ENCODE peak calls at places on chromosomes 7 and 10, in six cellular contexts. One of them, this sample, is unnamed.

GRCh38 chr10:30182191-30183075 is 123.0 kb upstream of the JCAD start:
- DNase-seq in cardiac muscle cell: peak
- DNase-seq in H1: no peak
- DNase-seq in dorsolateral prefrontal cortex: no peak
- DNase-seq in kidney epithelial cell: peak
- DNase-seq in WERI-Rb-1: no peak
- DNase-seq in this sample: no peak

GRCh38 chr10:16968722-16969055 is 151.5 kb upstream of the RSU1 start:
- DNase-seq in WERI-Rb-1: no peak
- DNase-seq in H1: no peak
- DNase-seq in dorsolateral prefrontal cortex: no peak
- DNase-seq in cardiac muscle cell: no peak
- DNase-seq in kidney epithelial cell: no peak
- DNase-seq in this sample: no peak

GRCh38 chr7:16357921-16358320 is 63.4 kb downstream of the CRPPA start:
- DNase-seq in dorsolateral prefrontal cortex: peak
- DNase-seq in H1: no peak
- DNase-seq in cardiac muscle cell: no peak
- DNase-seq in WERI-Rb-1: no peak
- DNase-seq in kidney epithelial cell: no peak
- DNase-seq in this sample: peak

GRCh38 chr10:76082956-76083355 is 651.5 kb downstream of the LRMDA start:
- DNase-seq in kidney epithelial cell: no peak
- DNase-seq in dorsolateral prefrontal cortex: no peak
- DNase-seq in WERI-Rb-1: no peak
- DNase-seq in cardiac muscle cell: peak
- DNase-seq in H1: peak
- DNase-seq in this sample: no peak

GRCh38 chr10:50325449-50326188 is 74.3 kb upstream of the ASAH2 start:
- DNase-seq in H1: no peak
- DNase-seq in dorsolateral prefrontal cortex: no peak
- DNase-seq in WERI-Rb-1: no peak
- DNase-seq in cardiac muscle cell: peak
- DNase-seq in kidney epithelial cell: peak
- DNase-seq in this sample: no peak

GRCh38 chr10:6058677-6059475 is 3.3 kb downstream of the IL2RA start:
- DNase-seq in WERI-Rb-1: no peak
- DNase-seq in H1: no peak
- DNase-seq in dorsolateral prefrontal cortex: no peak
- DNase-seq in cardiac muscle cell: no peak
- DNase-seq in kidney epithelial cell: no peak
- DNase-seq in this sample: no peak

GRCh38 chr7:21967500-21968099 is 21.9 kb upstream of the CDCA7L start:
- DNase-seq in H1: no peak
- DNase-seq in cardiac muscle cell: peak
- DNase-seq in WERI-Rb-1: no peak
- DNase-seq in dorsolateral prefrontal cortex: no peak
- DNase-seq in kidney epithelial cell: no peak
- DNase-seq in this sample: no peak

GRCh38 chr7:120060283-120060682 is 212.7 kb upstream of the KCND2 start:
- DNase-seq in kidney epithelial cell: no peak
- DNase-seq in WERI-Rb-1: no peak
- DNase-seq in H1: no peak
- DNase-seq in cardiac muscle cell: peak
- DNase-seq in dorsolateral prefrontal cortex: no peak
- DNase-seq in this sample: no peak

GRCh38 chr10:97549587-97550322 is 22.8 kb upstream of the ANKRD2 start:
- DNase-seq in dorsolateral prefrontal cortex: peak
- DNase-seq in cardiac muscle cell: no peak
- DNase-seq in H1: no peak
- DNase-seq in WERI-Rb-1: peak
- DNase-seq in kidney epithelial cell: no peak
- DNase-seq in this sample: peak

GRCh38 chr7:26508481-26508880 is 216.8 kb downstream of the SNX10 start:
- DNase-seq in dorsolateral prefrontal cortex: no peak
- DNase-seq in cardiac muscle cell: no peak
- DNase-seq in kidney epithelial cell: no peak
- DNase-seq in WERI-Rb-1: no peak
- DNase-seq in H1: no peak
- DNase-seq in this sample: no peak

GRCh38 chr10:116880716-116881440 is 31.6 kb downstream of the ENO4 start:
- DNase-seq in kidney epithelial cell: no peak
- DNase-seq in WERI-Rb-1: no peak
- DNase-seq in dorsolateral prefrontal cortex: no peak
- DNase-seq in cardiac muscle cell: peak
- DNase-seq in H1: no peak
- DNase-seq in this sample: peak

GRCh38 chr10:104937528-104937927 is 296.4 kb downstream of the SORCS3 start:
- DNase-seq in cardiac muscle cell: no peak
- DNase-seq in H1: no peak
- DNase-seq in kidney epithelial cell: peak
- DNase-seq in dorsolateral prefrontal cortex: no peak
- DNase-seq in WERI-Rb-1: no peak
- DNase-seq in this sample: no peak

GRCh38 chr7:103727982-103728610 is 261.4 kb downstream of the RELN start:
- DNase-seq in H1: no peak
- DNase-seq in kidney epithelial cell: no peak
- DNase-seq in cardiac muscle cell: no peak
- DNase-seq in WERI-Rb-1: no peak
- DNase-seq in dorsolateral prefrontal cortex: no peak
- DNase-seq in this sample: peak

GRCh38 chr10:122236690-122237306 is 34.3 kb upstream of the BTBD16 start:
- DNase-seq in dorsolateral prefrontal cortex: no peak
- DNase-seq in WERI-Rb-1: peak
- DNase-seq in kidney epithelial cell: no peak
- DNase-seq in cardiac muscle cell: no peak
- DNase-seq in H1: no peak
- DNase-seq in this sample: no peak

GRCh38 chr7:23349484-23350157 is 50.5 kb downstream of the MALSU1 start:
- DNase-seq in kidney epithelial cell: no peak
- DNase-seq in WERI-Rb-1: no peak
- DNase-seq in H1: no peak
- DNase-seq in dorsolateral prefrontal cortex: no peak
- DNase-seq in cardiac muscle cell: peak
- DNase-seq in this sample: no peak

GRCh38 chr7:23067271-23067670 is 38.3 kb upstream of the KLHL7 start:
- DNase-seq in H1: no peak
- DNase-seq in kidney epithelial cell: no peak
- DNase-seq in cardiac muscle cell: peak
- DNase-seq in WERI-Rb-1: no peak
- DNase-seq in dorsolateral prefrontal cortex: no peak
- DNase-seq in this sample: no peak

GRCh38 chr7:137342751-137343482 is 616 bp downstream of the PTN start:
- DNase-seq in WERI-Rb-1: no peak
- DNase-seq in kidney epithelial cell: no peak
- DNase-seq in cardiac muscle cell: no peak
- DNase-seq in dorsolateral prefrontal cortex: no peak
- DNase-seq in H1: no peak
- DNase-seq in this sample: no peak

GRCh38 chr7:137342340-137342739 is 1.2 kb downstream of the PTN start:
- DNase-seq in kidney epithelial cell: no peak
- DNase-seq in cardiac muscle cell: no peak
- DNase-seq in dorsolateral prefrontal cortex: no peak
- DNase-seq in WERI-Rb-1: no peak
- DNase-seq in H1: no peak
- DNase-seq in this sample: no peak

GRCh38 chr7:137335814-137336213 is 7.7 kb downstream of the PTN start:
- DNase-seq in H1: no peak
- DNase-seq in cardiac muscle cell: no peak
- DNase-seq in dorsolateral prefrontal cortex: no peak
- DNase-seq in kidney epithelial cell: peak
- DNase-seq in WERI-Rb-1: no peak
- DNase-seq in this sample: no peak

GRCh38 chr7:137343483-137343841 is at the start of gene PTN:
- DNase-seq in dorsolateral prefrontal cortex: peak
- DNase-seq in kidney epithelial cell: no peak
- DNase-seq in H1: peak
- DNase-seq in cardiac muscle cell: peak
- DNase-seq in WERI-Rb-1: peak
- DNase-seq in this sample: peak

GRCh38 chr7:137337902-137338301 is 5.6 kb downstream of the PTN start:
- DNase-seq in cardiac muscle cell: no peak
- DNase-seq in dorsolateral prefrontal cortex: no peak
- DNase-seq in H1: no peak
- DNase-seq in WERI-Rb-1: no peak
- DNase-seq in kidney epithelial cell: no peak
- DNase-seq in this sample: no peak
- TF ChIP-seq CTCF in cardiac muscle cell: no peak
- TF ChIP-seq CTCF in dorsolateral prefrontal cortex: peak
- TF ChIP-seq CTCF in H1: no peak
- TF ChIP-seq CTCF in WERI-Rb-1: peak
- TF ChIP-seq CTCF in kidney epithelial cell: no peak
- TF ChIP-seq CTCF in this sample: no peak

DNA sequence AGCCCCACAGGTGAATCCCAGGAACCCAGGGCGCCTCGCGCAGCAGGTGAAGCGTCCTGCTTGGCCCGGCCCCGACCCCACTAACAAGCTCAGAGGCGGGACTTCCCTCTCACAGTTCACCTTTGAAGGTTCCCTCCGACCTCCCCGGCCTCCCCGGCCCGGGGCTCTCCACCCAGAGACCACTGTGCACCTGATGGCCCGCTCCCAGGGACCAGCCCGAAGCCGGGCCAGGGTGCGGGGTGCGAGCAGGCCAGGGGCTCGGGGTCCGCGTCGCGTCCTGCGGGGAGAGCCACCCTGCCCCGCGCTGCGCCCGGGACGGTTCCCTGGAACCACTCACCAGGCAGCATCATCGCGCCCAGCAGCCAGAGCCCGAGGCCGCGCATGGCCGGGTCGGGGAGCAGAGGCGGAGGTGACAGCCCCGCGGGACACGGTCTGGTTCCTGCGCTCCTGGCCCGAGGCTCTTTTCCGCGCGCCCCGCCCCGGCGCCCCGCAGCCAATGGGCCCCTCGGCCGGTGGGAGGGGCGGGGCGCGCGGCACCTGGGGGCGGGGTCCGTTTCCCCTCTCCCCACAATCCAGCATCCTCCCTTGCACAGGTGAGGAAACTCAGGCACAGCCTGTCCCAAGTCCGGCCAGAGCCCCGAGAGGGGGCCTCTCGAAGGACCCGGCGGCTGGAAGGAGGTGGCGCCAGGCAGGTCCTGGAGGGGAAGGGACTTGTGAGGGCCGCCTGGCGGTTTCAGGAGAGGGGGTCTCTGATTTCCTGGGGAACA is at the start of gene ADAM8:
- DNase-seq in H1: peak
- DNase-seq in dorsolateral prefrontal cortex: no peak
- DNase-seq in WERI-Rb-1: peak
- DNase-seq in kidney epithelial cell: no peak
- DNase-seq in cardiac muscle cell: no peak
- DNase-seq in this sample: peak
- TF ChIP-seq CTCF in H1: no peak
- TF ChIP-seq CTCF in dorsolateral prefrontal cortex: no peak
- TF ChIP-seq CTCF in WERI-Rb-1: no peak
- TF ChIP-seq CTCF in kidney epithelial cell: no peak
- TF ChIP-seq CTCF in cardiac muscle cell: no peak
- TF ChIP-seq CTCF in this sample: no peak

DNA sequence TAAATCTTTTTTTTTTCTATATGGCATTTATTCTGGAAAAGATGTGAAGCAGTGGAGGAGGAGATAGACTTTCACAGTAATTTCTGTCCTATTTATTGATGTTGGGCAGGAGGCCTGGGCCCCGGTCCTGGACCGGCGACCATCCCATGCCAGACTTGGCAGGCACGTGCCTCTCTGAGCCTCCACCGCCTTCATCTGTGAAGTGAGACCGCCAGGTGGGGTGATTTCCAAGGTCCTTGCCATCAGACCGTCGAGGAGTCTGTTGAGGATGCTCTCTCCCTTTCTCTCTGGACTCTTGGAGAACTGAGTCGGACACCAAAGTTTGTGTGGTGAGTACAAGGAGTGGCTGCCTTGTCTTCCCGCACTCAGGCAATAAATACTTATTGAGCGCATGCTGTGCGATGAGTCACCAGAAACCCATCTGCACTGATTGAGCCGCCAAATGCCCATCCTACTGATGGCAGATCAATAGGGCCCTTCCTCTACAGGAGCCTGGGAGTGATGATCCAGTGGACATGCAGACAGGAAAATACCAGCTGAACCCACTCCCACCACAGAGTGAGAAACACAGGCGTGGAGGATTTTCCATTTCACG is 11.3 kb upstream of the PRKAG2 start:
- DNase-seq in kidney epithelial cell: no peak
- DNase-seq in H1: no peak
- DNase-seq in dorsolateral prefrontal cortex: no peak
- DNase-seq in WERI-Rb-1: no peak
- DNase-seq in cardiac muscle cell: no peak
- DNase-seq in this sample: no peak
- TF ChIP-seq CTCF in kidney epithelial cell: no peak
- TF ChIP-seq CTCF in H1: peak
- TF ChIP-seq CTCF in dorsolateral prefrontal cortex: no peak
- TF ChIP-seq CTCF in WERI-Rb-1: no peak
- TF ChIP-seq CTCF in cardiac muscle cell: no peak
- TF ChIP-seq CTCF in this sample: no peak

GRCh38 chr7:88095-88926 is 104.1 kb upstream of the FAM20C start:
- DNase-seq in WERI-Rb-1: peak
- DNase-seq in cardiac muscle cell: no peak
- DNase-seq in kidney epithelial cell: no peak
- DNase-seq in dorsolateral prefrontal cortex: no peak
- DNase-seq in H1: peak
- DNase-seq in this sample: no peak
- TF ChIP-seq CTCF in WERI-Rb-1: peak
- TF ChIP-seq CTCF in cardiac muscle cell: no peak
- TF ChIP-seq CTCF in kidney epithelial cell: peak
- TF ChIP-seq CTCF in dorsolateral prefrontal cortex: no peak
- TF ChIP-seq CTCF in H1: no peak
- TF ChIP-seq CTCF in this sample: no peak

GRCh38 chr10:58436071-58436470 is 50.9 kb downstream of the TFAM start:
- DNase-seq in cardiac muscle cell: peak
- DNase-seq in H1: no peak
- DNase-seq in dorsolateral prefrontal cortex: no peak
- DNase-seq in kidney epithelial cell: peak
- DNase-seq in WERI-Rb-1: no peak
- DNase-seq in this sample: no peak

GRCh38 chr10:58438986-58439385 is 53.8 kb downstream of the TFAM start:
- DNase-seq in dorsolateral prefrontal cortex: no peak
- DNase-seq in WERI-Rb-1: no peak
- DNase-seq in kidney epithelial cell: no peak
- DNase-seq in H1: no peak
- DNase-seq in cardiac muscle cell: no peak
- DNase-seq in this sample: no peak

GRCh38 chr10:58431903-58432302 is 46.7 kb downstream of the TFAM start:
- DNase-seq in H1: no peak
- DNase-seq in cardiac muscle cell: no peak
- DNase-seq in dorsolateral prefrontal cortex: no peak
- DNase-seq in WERI-Rb-1: no peak
- DNase-seq in kidney epithelial cell: no peak
- DNase-seq in this sample: no peak

GRCh38 chr10:58438340-58438739 is 53.1 kb downstream of the TFAM start:
- DNase-seq in dorsolateral prefrontal cortex: no peak
- DNase-seq in WERI-Rb-1: no peak
- DNase-seq in H1: no peak
- DNase-seq in kidney epithelial cell: peak
- DNase-seq in cardiac muscle cell: peak
- DNase-seq in this sample: no peak

GRCh38 chr10:58435297-58435696 is 50.1 kb downstream of the TFAM start:
- DNase-seq in H1: no peak
- DNase-seq in cardiac muscle cell: peak
- DNase-seq in kidney epithelial cell: peak
- DNase-seq in WERI-Rb-1: no peak
- DNase-seq in dorsolateral prefrontal cortex: no peak
- DNase-seq in this sample: no peak
- TF ChIP-seq CTCF in H1: no peak
- TF ChIP-seq CTCF in cardiac muscle cell: peak
- TF ChIP-seq CTCF in kidney epithelial cell: peak
- TF ChIP-seq CTCF in WERI-Rb-1: no peak
- TF ChIP-seq CTCF in dorsolateral prefrontal cortex: no peak
- TF ChIP-seq CTCF in this sample: no peak

This sample was measured in glutamatergic neuron.